ENCODE peak calls at places on chromosomes 3 and 15, in seven cellular contexts. U, E, C, L, X, A and O are unnamed samples.

GRCh38 chr15:90358124-90359033 is 6.3 kb downstream of the ZNF774 start:
- DNase-seq in U (no peak), E (no peak), C (peak), L (no peak), X (no peak), A (peak), O (peak)

GRCh38 chr3:188037116-188037718 is 116.7 kb upstream of the LPP start:
- DNase-seq in U (peak), E (peak), C (peak), L (no peak), X (no peak), A (peak), O (peak)

GRCh38 chr3:128201158-128201755 is 48.0 kb downstream of the EEFSEC start:
- DNase-seq in U (no peak), E (no peak), C (no peak), L (no peak), X (no peak), A (no peak), O (no peak)

GRCh38 chr15:64507845-64508244 is 47.5 kb downstream of the ZNF609 start:
- DNase-seq in U (no peak), E (no peak), C (no peak), L (no peak), X (no peak), A (no peak), O (no peak)

GRCh38 chr3:139619484-139619883 is 58.3 kb downstream of the NMNAT3 start:
- DNase-seq in U (no peak), E (no peak), C (no peak), L (no peak), X (no peak), A (no peak), O (no peak)

GRCh38 chr3:177150970-177151627 is 46.2 kb downstream of the TBL1XR1 start:
- DNase-seq in U (no peak), E (no peak), C (peak), L (no peak), X (no peak), A (peak), O (no peak)

GRCh38 chr3:52446631-52447511 is 2.0 kb upstream of the SEMA3G start:
- DNase-seq in U (peak), E (peak), C (peak), L (peak), X (peak), A (peak), O (peak)

GRCh38 chr3:196673632-196674031 is 34.1 kb downstream of the NRROS start:
- DNase-seq in U (no peak), E (no peak), C (no peak), L (no peak), X (no peak), A (no peak), O (no peak)

GRCh38 chr15:65377105-65377975 is 462 bp downstream of the IGDCC3 start:
- DNase-seq in U (no peak), E (peak), C (peak), L (no peak), X (peak), A (no peak), O (peak)

GRCh38 chr15:37289109-37289765 is 188.9 kb upstream of the MEIS2 start:
- DNase-seq in U (no peak), E (peak), C (peak), L (no peak), X (no peak), A (peak), O (peak)

GRCh38 chr3:46505953-46506352 is 8.2 kb downstream of the RTP3 start:
- DNase-seq in U (no peak), E (no peak), C (no peak), L (no peak), X (no peak), A (no peak), O (no peak)

GRCh38 chr15:49847436-49847835 is 226.6 kb downstream of the DTWD1 start:
- DNase-seq in U (no peak), E (no peak), C (peak), L (no peak), X (no peak), A (no peak), O (no peak)

GRCh38 chr3:126341755-126342150 is 15.5 kb downstream of the KLF15 start:
- DNase-seq in U (no peak), E (no peak), C (no peak), L (no peak), X (peak), A (no peak), O (no peak)

GRCh38 chr15:63473999-63474809 is 30.2 kb upstream of the USP3 start:
- DNase-seq in U (peak), E (peak), C (peak), L (no peak), X (peak), A (peak), O (peak)

GRCh38 chr3:188649521-188649920 is 495.6 kb downstream of the LPP start:
- DNase-seq in U (no peak), E (no peak), C (no peak), L (no peak), X (no peak), A (peak), O (no peak)

GRCh38 chr15:48266029-48266428 is 59.9 kb downstream of the SLC12A1 start:
- DNase-seq in U (no peak), E (no peak), C (no peak), L (no peak), X (no peak), A (no peak), O (peak)

GRCh38 chr3:36729204-36730056 is 34.9 kb downstream of the DCLK3 start:
- DNase-seq in U (no peak), E (no peak), C (peak), L (peak), X (no peak), A (peak), O (peak)

GRCh38 chr3:154818676-154819255 is 261.4 kb upstream of the MME start:
- DNase-seq in U (no peak), E (no peak), C (peak), L (no peak), X (no peak), A (no peak), O (no peak)

GRCh38 chr3:33474895-33475294 is 34.7 kb upstream of the UBP1 start:
- DNase-seq in U (no peak), E (no peak), C (no peak), L (no peak), X (no peak), A (no peak), O (no peak)

GRCh38 chr3:65995030-65995429 is 43.7 kb downstream of the MAGI1 start:
- DNase-seq in U (no peak), E (no peak), C (peak), L (no peak), X (no peak), A (peak), O (peak)

GRCh38 chr3:58519668-58520402 is 17.2 kb downstream of the ACOX2 start:
- DNase-seq in U (no peak), E (no peak), C (no peak), L (no peak), X (no peak), A (no peak), O (no peak)

GRCh38 chr3:79587150-79587549 is 180.6 kb downstream of the ROBO1 start:
- DNase-seq in U (no peak), E (no peak), C (no peak), L (no peak), X (no peak), A (no peak), O (no peak)

GRCh38 chr15:64653757-64654156 is 121.6 kb downstream of the RBPMS2 start:
- DNase-seq in U (no peak), E (no peak), C (peak), L (no peak), X (no peak), A (peak), O (no peak)

GRCh38 chr3:70049761-70050160 is 50.2 kb downstream of the SAMMSON start:
- DNase-seq in U (no peak), E (no peak), C (peak), L (no peak), X (no peak), A (peak), O (no peak)

GRCh38 chr15:84001037-84001436 is 234.5 kb upstream of the GOLGA6L4 start:
- DNase-seq in U (no peak), E (no peak), C (no peak), L (no peak), X (no peak), A (no peak), O (no peak)

GRCh38 chr3:195613468-195614069 is 29.8 kb upstream of the APOD start:
- DNase-seq in U (peak), E (no peak), C (no peak), L (no peak), X (no peak), A (peak), O (no peak)

GRCh38 chr3:8519156-8519555 is 17.5 kb downstream of the LMCD1 start:
- DNase-seq in U (no peak), E (no peak), C (no peak), L (no peak), X (no peak), A (peak), O (no peak)

GRCh38 chr15:72786244-72786641 is 2.7 kb upstream of the ADPGK start:
- DNase-seq in U (no peak), E (no peak), C (no peak), L (no peak), X (no peak), A (no peak), O (no peak)
- H4K8ac ChIP-seq in U (peak), E (no peak), C (no peak), L (no peak), X (no peak), A (peak), O (no peak)

DNA sequence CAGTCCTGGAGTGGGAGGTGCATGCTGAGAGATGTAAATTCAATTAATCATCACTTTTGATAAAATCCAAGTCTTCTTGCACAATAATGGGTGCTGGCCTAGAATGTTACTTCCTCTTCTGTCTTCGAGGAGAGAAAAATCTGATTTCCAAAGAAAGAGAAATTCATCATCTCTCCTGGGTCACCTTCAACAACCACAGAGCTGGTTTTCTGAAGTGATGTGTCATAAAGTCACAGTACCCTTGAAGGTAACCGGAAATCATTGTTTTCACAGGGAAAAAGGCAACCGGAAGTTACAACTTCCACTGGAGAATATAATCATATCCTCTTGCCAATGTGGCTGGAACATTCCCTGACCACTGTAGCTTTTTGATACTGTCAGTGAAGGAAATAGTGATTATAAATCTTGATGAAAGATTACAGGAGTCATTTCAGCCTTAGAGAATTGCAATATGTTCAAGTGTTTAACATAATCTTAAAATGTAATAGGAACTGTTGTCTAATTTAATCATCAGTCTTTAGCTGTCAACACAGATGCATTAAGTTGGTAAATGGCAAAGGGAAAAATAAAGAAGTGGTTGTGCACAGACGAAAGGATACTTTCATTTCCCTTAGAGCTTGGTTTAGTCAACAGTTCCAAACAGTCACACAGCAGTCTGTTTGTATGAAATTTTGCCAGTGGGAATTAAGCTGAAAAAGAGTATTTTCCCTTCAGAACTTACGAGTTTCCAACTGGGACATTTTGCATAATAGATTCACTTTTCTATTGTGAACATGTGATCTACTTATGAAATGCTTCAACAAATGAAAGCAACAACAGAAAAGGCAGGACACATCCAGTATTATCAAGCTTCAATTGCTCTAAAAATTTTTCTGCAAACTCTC is 106.5 kb upstream of the SLC4A7 start:
- DNase-seq in U (no peak), E (no peak), C (peak), L (no peak), X (no peak), A (peak), O (no peak)
- H3K4me2 ChIP-seq in U (no peak), E (no peak), C (no peak), L (no peak), X (no peak), A (peak), O (no peak)

DNA sequence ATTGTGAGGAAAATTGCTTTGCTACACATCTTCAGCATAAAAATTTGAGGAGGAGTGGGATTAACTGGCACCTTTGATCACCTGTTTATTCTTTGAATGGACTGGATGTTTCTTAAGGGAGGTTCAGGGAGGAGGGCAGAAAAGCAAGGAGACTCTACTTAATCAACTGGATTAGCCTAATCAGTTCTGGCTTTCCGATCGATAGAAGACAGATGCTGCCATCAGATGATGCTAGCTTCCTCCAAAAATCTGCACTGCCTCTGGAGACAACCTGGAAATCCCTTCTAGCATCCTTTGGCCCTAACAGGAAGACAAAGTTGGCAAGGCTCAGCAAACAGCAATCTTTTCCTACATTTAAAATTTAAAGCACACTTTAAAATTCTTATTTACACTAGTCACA is 197.8 kb downstream of the EBLN2 start:
- DNase-seq in U (no peak), E (no peak), C (no peak), L (no peak), X (no peak), A (no peak), O (no peak)
- H4K8ac ChIP-seq in U (no peak), E (no peak), C (no peak), L (no peak), X (no peak), A (no peak), O (no peak)

DNA sequence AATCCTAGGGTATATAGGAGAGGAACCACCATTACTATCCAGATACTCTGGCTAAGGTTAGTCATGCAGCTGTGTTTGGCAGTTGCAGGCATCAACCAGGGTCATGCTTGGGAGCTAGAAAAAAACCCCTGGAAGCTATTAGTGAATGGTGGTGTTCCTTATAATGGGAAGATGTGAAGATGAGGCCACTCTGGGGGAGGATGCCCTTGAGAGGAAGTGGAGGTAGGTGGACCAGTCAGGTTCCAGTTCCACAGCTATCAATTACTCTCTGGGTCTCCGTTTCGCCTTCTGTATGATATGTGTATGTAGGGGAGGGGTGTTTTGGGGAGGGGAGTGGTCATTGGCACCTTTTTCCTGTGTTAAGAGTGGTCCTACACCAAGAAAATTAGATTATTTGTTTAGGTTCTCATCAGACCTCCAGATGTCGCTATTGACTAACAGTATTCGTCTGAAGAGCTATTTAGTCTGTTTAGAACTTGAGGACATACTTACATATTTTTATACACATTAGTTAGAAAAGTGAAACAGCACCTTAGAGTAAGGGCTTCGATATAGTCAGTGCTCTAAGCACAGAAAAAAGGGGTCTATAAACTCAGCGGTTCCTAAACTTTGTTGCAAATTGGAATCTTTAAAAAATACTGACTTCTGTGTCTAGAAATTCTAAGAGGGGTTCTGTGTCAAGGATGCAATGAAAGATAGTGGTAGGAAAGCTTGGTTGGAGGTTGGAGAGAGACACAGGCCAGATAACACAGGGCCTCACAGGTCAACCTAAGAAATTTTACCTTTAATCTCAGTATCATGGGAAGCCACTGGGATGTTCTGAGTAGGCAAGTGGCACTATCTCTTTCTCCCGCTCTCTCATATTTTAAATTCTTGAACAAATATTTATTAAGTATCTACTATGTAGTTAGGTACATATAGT is 9.1 kb upstream of the HPS3 start:
- DNase-seq in U (peak), E (no peak), C (peak), L (peak), X (no peak), A (peak), O (peak)
- H3K4me2 ChIP-seq in U (no peak), E (no peak), C (no peak), L (no peak), X (no peak), A (no peak), O (no peak)

DNA sequence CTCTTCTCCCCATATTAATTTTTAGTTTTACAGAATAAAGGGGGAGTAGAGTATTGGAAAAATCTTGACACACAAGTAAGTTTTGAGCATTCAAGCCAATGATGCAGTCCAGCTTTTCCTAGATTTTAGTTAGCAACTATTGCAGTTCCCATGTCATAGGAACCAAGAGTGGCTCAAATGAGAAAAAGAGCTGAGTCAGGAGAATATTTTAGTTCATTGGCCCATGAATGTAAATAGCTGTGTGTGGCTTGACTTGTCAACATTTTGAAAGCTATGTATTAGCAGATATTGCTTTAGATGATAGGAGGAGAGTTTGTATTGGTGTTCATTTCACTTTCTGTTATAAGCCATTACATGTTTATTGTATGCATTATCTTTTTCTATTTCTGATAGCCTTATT is 853.7 kb downstream of the PLOD2 start:
- DNase-seq in U (no peak), E (no peak), C (no peak), L (no peak), X (no peak), A (no peak), O (no peak)
- H4K8ac ChIP-seq in U (no peak), E (no peak), C (no peak), L (no peak), X (no peak), A (no peak), O (no peak)

GRCh38 chr3:123692671-123693070 is 107.8 kb upstream of the HACD2 start:
- DNase-seq in U (no peak), E (no peak), C (no peak), L (no peak), X (no peak), A (no peak), O (no peak)

GRCh38 chr3:123693584-123693983 is 108.7 kb upstream of the HACD2 start:
- DNase-seq in U (no peak), E (no peak), C (no peak), L (no peak), X (no peak), A (no peak), O (no peak)

GRCh38 chr3:123694377-123695147 is 109.7 kb upstream of the HACD2 start:
- DNase-seq in U (no peak), E (no peak), C (peak), L (no peak), X (no peak), A (peak), O (no peak)

GRCh38 chr3:123695152-123695551 is 110.3 kb upstream of the HACD2 start:
- DNase-seq in U (no peak), E (no peak), C (peak), L (no peak), X (no peak), A (no peak), O (no peak)

DNA sequence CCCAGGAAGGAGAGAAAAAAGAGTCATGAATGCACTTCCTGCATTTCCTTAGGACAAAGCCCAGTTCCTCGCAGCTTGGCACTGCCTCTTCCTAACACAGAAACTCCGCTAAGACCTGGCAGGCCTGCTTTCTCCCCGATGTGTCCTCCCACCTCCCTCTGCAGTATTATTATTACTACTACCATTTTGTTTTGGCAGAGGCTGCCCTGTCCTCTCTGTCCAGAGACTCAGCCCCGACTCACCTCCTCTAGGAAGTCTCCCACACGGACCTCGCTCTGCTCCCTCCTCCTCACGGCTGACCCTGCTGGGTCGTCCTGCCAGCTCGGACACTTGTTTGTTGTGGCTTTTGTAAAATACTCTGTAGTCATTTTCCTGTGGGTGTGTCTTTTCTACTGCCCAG is 107.2 kb upstream of the HACD2 start:
- DNase-seq in U (no peak), E (no peak), C (no peak), L (no peak), X (no peak), A (peak), O (no peak)
- H3K4me2 ChIP-seq in U (no peak), E (no peak), C (no peak), L (no peak), X (no peak), A (no peak), O (no peak)

DNA sequence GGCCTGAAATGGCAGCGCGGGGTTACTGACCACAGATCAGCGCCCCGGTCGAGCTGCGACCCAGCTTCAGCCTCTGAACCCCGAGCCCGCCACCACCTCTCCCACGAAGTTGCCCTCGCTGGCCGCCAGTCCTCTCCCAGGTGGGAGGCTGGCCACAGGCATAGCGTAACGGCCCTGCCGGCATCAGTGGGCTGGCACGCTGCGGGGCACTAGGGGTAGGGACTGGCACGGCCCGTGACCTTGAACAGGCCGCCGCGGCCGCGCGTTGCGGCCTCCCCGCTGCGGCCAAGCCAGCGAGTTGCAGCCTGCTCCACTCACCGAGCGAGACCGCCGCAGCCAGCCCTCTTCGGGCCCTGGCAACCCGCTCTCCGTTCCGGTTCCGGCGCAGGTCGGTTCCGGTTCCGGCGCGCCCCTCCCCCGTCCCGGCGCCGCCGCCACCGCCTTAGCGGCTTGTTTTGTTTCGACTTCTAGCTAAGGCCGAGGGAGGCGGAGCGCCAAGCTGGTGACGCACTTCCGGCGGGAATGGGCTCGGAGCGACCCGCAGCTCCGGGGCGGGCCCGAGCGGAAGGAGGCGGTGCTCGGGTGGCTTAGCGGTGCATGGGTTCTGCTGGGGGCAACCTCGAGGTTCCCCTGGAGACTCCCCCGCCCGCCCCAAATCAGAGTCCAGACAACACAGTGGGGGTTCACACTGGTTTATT is at the start of gene USP19:
- DNase-seq in U (peak), E (peak), C (peak), L (peak), X (peak), A (peak), O (peak)
- H4K8ac ChIP-seq in U (peak), E (no peak), C (peak), L (peak), X (peak), A (peak), O (no peak)